ENCODE peak calls at places on chromosomes 5 and 9, in four cellular contexts. M is nephron progenitor cell, R is Caco-2, U is astrocyte of the spinal cord. O is an unnamed sample.

GRCh38 chr9:131776036-131776435 is 36.2 kb upstream of the RAPGEF1 start:
- DNase-seq in M (no peak), R (no peak), U (no peak), O (no peak)

GRCh38 chr5:55934117-55934613 is 60.6 kb downstream of the IL6ST start:
- DNase-seq in U (no peak), R (peak), M (no peak), O (no peak)

GRCh38 chr5:74256947-74257573 is 383.5 kb downstream of the ENC1 start:
- DNase-seq in M (peak), U (no peak), R (no peak), O (no peak)

GRCh38 chr9:35431467-35431866 is 58.4 kb upstream of the RUSC2 start:
- DNase-seq in M (no peak), R (no peak), U (no peak), O (no peak)

GRCh38 chr5:84255318-84255717 is 129.4 kb downstream of the EDIL3 start:
- DNase-seq in U (peak), R (no peak), M (no peak), O (no peak)

GRCh38 chr5:59275537-59276276 is 617.8 kb downstream of the PDE4D start:
- DNase-seq in M (peak), R (no peak), U (peak), O (no peak)

GRCh38 chr5:119322948-119323629 is 32.7 kb upstream of the TNFAIP8 start:
- DNase-seq in U (no peak), M (no peak), R (no peak), O (no peak)

GRCh38 chr5:110909950-110910349 is 161.6 kb upstream of the TSLP start:
- DNase-seq in R (no peak), M (no peak), U (peak), O (no peak)

GRCh38 chr9:136311433-136312375 is 7.8 kb upstream of the CCDC187 start:
- DNase-seq in M (no peak), R (no peak), U (no peak), O (no peak)

GRCh38 chr5:131984945-131985665 is 26.4 kb downstream of the ACSL6 start:
- DNase-seq in M (no peak), U (no peak), R (no peak), O (no peak)

GRCh38 chr5:138138949-138139775 is at the start of gene NME5:
- DNase-seq in R (no peak), M (peak), U (peak), O (no peak)

GRCh38 chr9:37937403-37937802 is 33.5 kb upstream of the SLC25A51 start:
- DNase-seq in U (no peak), R (no peak), M (no peak), O (no peak)

GRCh38 chr5:173310861-173311515 is 17.2 kb downstream of the STC2 start:
- DNase-seq in M (no peak), U (peak), R (peak), O (no peak)

GRCh38 chr5:137218896-137219295 is 280.2 kb downstream of the SPOCK1 start:
- DNase-seq in R (no peak), U (peak), M (no peak), O (no peak)

GRCh38 chr5:53779541-53779981 is 219.1 kb downstream of the NDUFS4 start:
- DNase-seq in M (peak), R (no peak), U (peak), O (no peak)

GRCh38 chr9:133429641-133430161 is 7.5 kb downstream of the ADAMTS13 start:
- DNase-seq in U (no peak), M (peak), R (no peak), O (no peak)

GRCh38 chr5:112237456-112237855 is 181.6 kb downstream of the EPB41L4A start:
- DNase-seq in M (no peak), U (no peak), R (no peak), O (no peak)

GRCh38 chr5:148393390-148393741 is 9.6 kb downstream of the FBXO38 start:
- DNase-seq in U (no peak), M (no peak), R (no peak), O (no peak)

GRCh38 chr5:148391422-148391821 is 7.7 kb downstream of the FBXO38 start:
- DNase-seq in U (no peak), R (no peak), M (no peak), O (no peak)

GRCh38 chr5:148388692-148389091 is 4.9 kb downstream of the FBXO38 start:
- DNase-seq in U (no peak), M (no peak), R (no peak), O (no peak)

GRCh38 chr5:148387325-148387724 is 3.6 kb downstream of the FBXO38 start:
- DNase-seq in U (peak), R (no peak), M (no peak), O (no peak)

GRCh38 chr5:148390914-148391313 is 7.2 kb downstream of the FBXO38 start:
- DNase-seq in R (no peak), M (no peak), U (no peak), O (no peak)
- TF ChIP-seq CTCF in R (no peak), M (no peak), U (no peak), O (no peak)

GRCh38 chr5:133246376-133247144 is 194.7 kb downstream of the HSPA4 start:
- DNase-seq in U (peak), M (no peak), R (no peak), O (no peak)

GRCh38 chr5:133249593-133249992 is 197.8 kb downstream of the HSPA4 start:
- DNase-seq in R (no peak), U (no peak), M (no peak), O (no peak)

GRCh38 chr5:133247145-133247709 is 195.4 kb downstream of the HSPA4 start:
- DNase-seq in M (no peak), U (no peak), R (no peak), O (no peak)

GRCh38 chr5:133246053-133246370 is 194.2 kb downstream of the HSPA4 start:
- DNase-seq in M (no peak), U (no peak), R (no peak), O (no peak)

DNA sequence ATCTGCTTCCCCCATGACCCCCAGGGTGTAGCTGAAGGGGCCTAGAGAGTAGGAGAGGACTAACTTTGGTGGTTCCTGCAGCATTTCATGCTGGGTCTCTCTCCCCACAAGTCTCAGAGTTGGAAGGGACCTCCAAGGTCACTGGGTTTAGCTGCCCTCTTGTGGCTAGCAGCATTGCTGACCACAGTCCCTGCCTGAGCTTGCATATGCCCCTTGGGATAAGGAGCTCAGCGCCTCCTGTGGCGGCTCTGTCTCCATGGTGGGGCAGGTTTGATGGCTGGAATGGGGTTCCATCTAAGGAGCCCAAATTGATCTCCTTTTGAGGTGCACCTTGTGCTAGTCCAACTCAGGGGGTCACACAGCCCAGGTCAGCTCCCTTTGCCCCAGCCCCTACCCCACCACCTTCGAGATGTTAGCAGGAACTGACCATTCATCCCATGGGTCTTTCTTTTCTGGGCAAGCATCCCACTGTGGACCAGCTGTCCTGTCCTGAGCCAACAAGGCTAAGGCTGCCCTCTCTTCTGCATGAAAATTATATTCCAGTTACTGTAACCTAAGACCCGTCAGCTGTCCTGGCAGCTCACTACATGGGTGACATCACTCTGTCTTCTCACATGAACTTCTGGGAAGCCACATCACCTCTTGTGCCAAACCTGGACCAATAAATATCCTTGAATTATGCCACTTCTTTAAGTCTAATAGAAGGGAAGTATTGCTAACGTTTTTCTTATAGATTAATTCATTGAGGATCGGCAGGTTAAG is 196.2 kb downstream of the HSPA4 start:
- DNase-seq in R (peak), M (peak), U (peak), O (no peak)
- TF ChIP-seq CTCF in R (peak), M (peak), U (peak), O (no peak)

GRCh38 chr5:43401827-43402226 is 10.4 kb downstream of the CCL28 start:
- DNase-seq in U (no peak), R (no peak), M (no peak), O (no peak)
- TF ChIP-seq CTCF in U (peak), R (no peak), M (no peak), O (no peak)

DNA sequence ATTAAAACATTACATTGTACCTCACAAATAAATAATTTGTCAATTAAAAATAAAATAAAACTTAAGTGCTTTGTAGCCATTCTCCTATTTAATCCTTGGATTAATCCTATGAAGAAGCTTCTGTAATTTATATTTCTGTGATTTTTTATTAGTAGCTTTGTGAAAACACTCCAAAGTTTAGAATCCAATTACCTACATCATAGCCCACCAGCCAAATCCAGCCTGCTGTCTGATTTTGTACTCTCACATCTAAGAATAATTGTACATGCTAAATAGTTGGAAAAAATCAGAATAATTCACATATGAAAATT is 10.4 kb downstream of the MED7 start:
- DNase-seq in U (no peak), M (no peak), R (no peak), O (no peak)
- TF ChIP-seq CTCF in U (no peak), M (no peak), R (no peak), O (no peak)

GRCh38 chr5:399296-400281 is 43.4 kb upstream of the EXOC3 start:
- DNase-seq in U (peak), R (no peak), M (peak), O (peak)
- TF ChIP-seq CTCF in U (no peak), R (no peak), M (no peak), O (no peak)

GRCh38 chr5:65625743-65626142 is 916 bp downstream of the SHLD3 start:
- DNase-seq in U (no peak), M (no peak), R (no peak), O (no peak)

GRCh38 chr5:65620021-65620420 is 4.1 kb downstream of the TRIM23 start:
- DNase-seq in R (no peak), M (no peak), U (no peak), O (no peak)

GRCh38 chr5:65623482-65623881 is 651 bp downstream of the TRIM23 start:
- DNase-seq in U (no peak), R (no peak), M (no peak), O (no peak)

GRCh38 chr5:65624025-65624569 is at the start of gene TRIM23:
- DNase-seq in R (peak), M (peak), U (peak), O (peak)

GRCh38 chr5:65624570-65625555 is at the start of the genes SHLD3 and TRAPPC13:
- DNase-seq in R (peak), M (peak), U (peak), O (peak)
- TF ChIP-seq CTCF in R (no peak), M (no peak), U (peak), O (no peak)